ENCODE peak calls at places on chromosomes 13 and 19, in nine cellular contexts. I is left ventricle myocardium inferior, A is NCI-H1105, U is A549, R is astrocyte, G is ELF-1, J is cardiac fibroblast, Y is uterus, O is non-pigmented ciliary epithelial cell. W is an unnamed sample.

GRCh38 chr13:52405369-52405766 is 604 bp downstream of the THSD1 start:
- DNase-seq in O (no peak), U (peak), I (no peak), R (no peak), Y (no peak), G (no peak), J (no peak), A (no peak), W (no peak)

GRCh38 chr19:48421548-48421947 is 24.2 kb upstream of the GRWD1 start:
- DNase-seq in Y (no peak), U (no peak), G (no peak), A (no peak), J (no peak), O (no peak), I (no peak), R (no peak), W (peak)

GRCh38 chr19:15223649-15224371 is 8.4 kb downstream of the EPHX3 start:
- DNase-seq in O (no peak), Y (no peak), J (no peak), I (no peak), U (no peak), R (no peak), A (no peak), G (peak), W (no peak)

GRCh38 chr19:56660381-56661105 is 11.0 kb downstream of the ZNF835 start:
- DNase-seq in I (peak), G (no peak), A (no peak), U (no peak), O (no peak), J (no peak), Y (no peak), R (no peak), W (no peak)

GRCh38 chr19:38452430-38453366 is 19.2 kb downstream of the RYR1 start:
- DNase-seq in J (no peak), R (no peak), O (no peak), I (no peak), G (peak), A (no peak), Y (no peak), U (peak), W (peak)

GRCh38 chr13:23956106-23956505 is 58.8 kb upstream of the C1QTNF9B start:
- DNase-seq in O (no peak), R (peak), A (no peak), G (no peak), I (no peak), Y (no peak), U (peak), J (peak), W (no peak)

GRCh38 chr13:40230833-40231266 is 435.6 kb downstream of the FOXO1 start:
- DNase-seq in G (no peak), J (peak), A (no peak), I (no peak), U (no peak), R (peak), O (no peak), Y (peak), W (no peak)

GRCh38 chr13:33244907-33245287 is 40.7 kb downstream of the STARD13 start:
- DNase-seq in G (no peak), O (no peak), Y (no peak), J (no peak), R (peak), A (no peak), I (no peak), U (no peak), W (no peak)

GRCh38 chr19:19068659-19069509 is 5.1 kb downstream of the SLC25A42 start:
- DNase-seq in U (no peak), I (no peak), Y (no peak), O (no peak), R (no peak), J (no peak), G (no peak), A (no peak), W (no peak)

GRCh38 chr19:40959338-40959737 is 31.7 kb upstream of the CYP2B6 start:
- DNase-seq in O (no peak), A (no peak), I (no peak), U (no peak), J (no peak), G (no peak), Y (no peak), R (no peak), W (no peak)

GRCh38 chr13:112137144-112137543 is 70.2 kb downstream of the SOX1 start:
- DNase-seq in A (no peak), I (no peak), O (no peak), J (no peak), U (no peak), R (no peak), Y (no peak), G (no peak), W (no peak)

GRCh38 chr13:40180776-40181175 is 485.7 kb downstream of the FOXO1 start:
- DNase-seq in O (no peak), A (no peak), R (no peak), J (no peak), G (no peak), U (no peak), I (no peak), Y (no peak), W (no peak)

GRCh38 chr19:38706792-38707511 is 37.3 kb downstream of the CAPN12 start:
- DNase-seq in I (no peak), Y (no peak), G (peak), R (no peak), J (no peak), U (no peak), O (no peak), A (no peak), W (no peak)

GRCh38 chr13:78035500-78035899 is 116.9 kb upstream of the EDNRB start:
- DNase-seq in I (no peak), U (no peak), Y (no peak), O (no peak), R (no peak), G (no peak), J (no peak), A (no peak), W (no peak)

GRCh38 chr13:63044617-63045016 is 1629.0 kb upstream of the PCDH20 start:
- DNase-seq in O (no peak), Y (no peak), A (no peak), J (no peak), I (no peak), G (no peak), R (peak), U (no peak), W (no peak)

GRCh38 chr19:12987781-12988180 is 7.5 kb upstream of the NFIX start:
- DNase-seq in G (no peak), R (no peak), J (no peak), O (no peak), A (peak), I (no peak), U (no peak), Y (no peak), W (no peak)

GRCh38 chr13:98622926-98623325 is 46.0 kb upstream of the STK24 start:
- DNase-seq in J (no peak), G (no peak), O (no peak), I (no peak), A (no peak), U (no peak), Y (no peak), R (no peak), W (no peak)

GRCh38 chr19:35295792-35296462 is 4.0 kb downstream of the MAG start:
- DNase-seq in A (no peak), U (no peak), J (no peak), O (no peak), G (peak), Y (no peak), I (no peak), R (no peak), W (no peak)

GRCh38 chr19:11693505-11694499 is 44.9 kb downstream of the ZNF823 start:
- DNase-seq in O (peak), Y (no peak), G (peak), J (peak), R (peak), A (peak), U (no peak), I (no peak), W (no peak)

GRCh38 chr19:1266818-1267440 is 2.2 kb upstream of the CIRBP start:
- DNase-seq in I (peak), G (peak), O (no peak), A (peak), J (peak), U (peak), Y (peak), R (no peak), W (no peak)

GRCh38 chr13:90956036-90956435 is 391.5 kb upstream of the MIR17HG start:
- DNase-seq in R (no peak), A (no peak), U (no peak), J (no peak), Y (no peak), G (peak), O (no peak), I (no peak), W (no peak)

GRCh38 chr19:42199440-42200115 is 17.9 kb downstream of the DEDD2 start:
- DNase-seq in J (no peak), G (peak), I (peak), O (no peak), Y (no peak), R (no peak), A (no peak), U (no peak), W (no peak)

GRCh38 chr13:113647351-113648217 is 10.4 kb downstream of the ATP4B start:
- DNase-seq in R (peak), Y (peak), U (peak), I (peak), G (no peak), O (no peak), J (peak), A (peak), W (peak)

GRCh38 chr19:55131421-55131820 is 14.0 kb upstream of the PPP1R12C start:
- DNase-seq in Y (no peak), R (no peak), U (no peak), I (no peak), O (no peak), G (no peak), A (no peak), J (no peak), W (no peak)

GRCh38 chr19:7636691-7637373 is at the start of gene STXBP2:
- DNase-seq in R (no peak), A (peak), J (peak), I (peak), U (peak), Y (no peak), G (peak), O (no peak), W (peak)

GRCh38 chr13:110944121-110944967 is 29.5 kb upstream of the ANKRD10 start:
- DNase-seq in O (no peak), G (peak), A (peak), I (no peak), R (peak), U (peak), J (peak), Y (no peak), W (no peak)

GRCh38 chr19:2569596-2570465 is 93.9 kb downstream of the GADD45B start:
- DNase-seq in G (no peak), Y (no peak), U (no peak), I (no peak), A (no peak), O (no peak), R (no peak), J (no peak), W (no peak)

GRCh38 chr19:17124025-17124424 is 48.4 kb downstream of the MYO9B start:
- DNase-seq in R (no peak), Y (no peak), A (no peak), I (no peak), J (no peak), G (no peak), U (no peak), O (no peak), W (no peak)

GRCh38 chr19:19214892-19215291 is 3.1 kb downstream of the NCAN start:
- DNase-seq in Y (no peak), A (no peak), O (no peak), R (peak), G (peak), I (no peak), U (no peak), J (peak), W (no peak)

GRCh38 chr13:96052655-96053002 is 572 bp downstream of the UGGT2 start:
- DNase-seq in J (peak), Y (no peak), R (peak), O (peak), A (no peak), G (no peak), U (peak), I (no peak), W (peak)

GRCh38 chr19:56137405-56137804 is 3.7 kb upstream of the ZNF444 start:
- DNase-seq in R (no peak), O (no peak), I (no peak), G (no peak), U (peak), Y (no peak), A (no peak), J (no peak), W (no peak)

GRCh38 chr19:35404879-35405622 is 34.2 kb downstream of the GPR42 start:
- DNase-seq in U (peak), J (peak), A (no peak), O (peak), I (no peak), Y (no peak), R (peak), G (peak), W (no peak)

GRCh38 chr19:14837391-14837790 is 2.4 kb upstream of the OR7A5 start:
- DNase-seq in I (no peak), G (peak), J (no peak), O (no peak), Y (no peak), R (no peak), A (no peak), U (no peak), W (no peak)

GRCh38 chr13:21018220-21018619 is 43.2 kb downstream of the LATS2 start:
- DNase-seq in R (no peak), Y (no peak), A (no peak), J (no peak), I (no peak), O (no peak), G (peak), U (no peak), W (no peak)

GRCh38 chr19:13699786-13700185 is 64.5 kb upstream of the MRI1 start:
- DNase-seq in J (no peak), O (no peak), U (no peak), G (no peak), Y (no peak), I (no peak), R (no peak), A (no peak), W (no peak)

GRCh38 chr19:18650468-18651001 is 13.7 kb downstream of the KLHL26 start:
- DNase-seq in J (peak), R (peak), Y (peak), G (peak), I (peak), U (no peak), A (no peak), O (no peak), W (no peak)